ENCODE peak calls at places on chromosomes 13 and 19, in ten cellular contexts. One of them, this sample, is unnamed.

GRCh38 chr13:100275746-100276145 is 186.9 kb downstream of the PCCA start:
- DNase-seq in T-helper 1 cell: no peak
- DNase-seq in tibial nerve: no peak
- DNase-seq in ascending aorta: no peak
- DNase-seq in frontal cortex: no peak
- DNase-seq in MCF 10A: peak
- DNase-seq in stimulated activated CD8-positive, alpha-beta memory T cell treated with anti-CD3 and anti-CD28 coated beads, Interleukin-2, amount 100 ng/mL, for 48 hours: no peak
- DNase-seq in tibial artery: no peak
- DNase-seq in mesothelial cell of epicardium: no peak
- DNase-seq in Ammon's horn: no peak
- DNase-seq in this sample: no peak

GRCh38 chr19:41422456-41422855 is 4.7 kb downstream of the B3GNT8 start:
- DNase-seq in tibial artery: no peak
- DNase-seq in frontal cortex: no peak
- DNase-seq in tibial nerve: no peak
- DNase-seq in MCF 10A: no peak
- DNase-seq in Ammon's horn: no peak
- DNase-seq in ascending aorta: no peak
- DNase-seq in stimulated activated CD8-positive, alpha-beta memory T cell treated with anti-CD3 and anti-CD28 coated beads, Interleukin-2, amount 100 ng/mL, for 48 hours: no peak
- DNase-seq in T-helper 1 cell: no peak
- DNase-seq in mesothelial cell of epicardium: no peak
- DNase-seq in this sample: no peak

GRCh38 chr13:112322562-112322961 is 53.6 kb upstream of the SPACA7 start:
- DNase-seq in MCF 10A: no peak
- DNase-seq in mesothelial cell of epicardium: no peak
- DNase-seq in Ammon's horn: no peak
- DNase-seq in stimulated activated CD8-positive, alpha-beta memory T cell treated with anti-CD3 and anti-CD28 coated beads, Interleukin-2, amount 100 ng/mL, for 48 hours: no peak
- DNase-seq in T-helper 1 cell: no peak
- DNase-seq in ascending aorta: no peak
- DNase-seq in tibial nerve: no peak
- DNase-seq in tibial artery: no peak
- DNase-seq in frontal cortex: no peak
- DNase-seq in this sample: no peak

GRCh38 chr19:44757057-44757734 is 8.7 kb downstream of the BCL3 start:
- DNase-seq in stimulated activated CD8-positive, alpha-beta memory T cell treated with anti-CD3 and anti-CD28 coated beads, Interleukin-2, amount 100 ng/mL, for 48 hours: no peak
- DNase-seq in frontal cortex: peak
- DNase-seq in tibial artery: peak
- DNase-seq in MCF 10A: no peak
- DNase-seq in mesothelial cell of epicardium: peak
- DNase-seq in T-helper 1 cell: no peak
- DNase-seq in tibial nerve: peak
- DNase-seq in Ammon's horn: peak
- DNase-seq in ascending aorta: peak
- DNase-seq in this sample: no peak

GRCh38 chr19:29573486-29573885 is 32.6 kb upstream of the POP4 start:
- DNase-seq in mesothelial cell of epicardium: no peak
- DNase-seq in MCF 10A: no peak
- DNase-seq in tibial nerve: no peak
- DNase-seq in frontal cortex: no peak
- DNase-seq in ascending aorta: no peak
- DNase-seq in stimulated activated CD8-positive, alpha-beta memory T cell treated with anti-CD3 and anti-CD28 coated beads, Interleukin-2, amount 100 ng/mL, for 48 hours: no peak
- DNase-seq in Ammon's horn: no peak
- DNase-seq in T-helper 1 cell: no peak
- DNase-seq in tibial artery: no peak
- DNase-seq in this sample: no peak

GRCh38 chr19:7010722-7011593 is 10.3 kb downstream of the MBD3L2B start:
- DNase-seq in frontal cortex: no peak
- DNase-seq in stimulated activated CD8-positive, alpha-beta memory T cell treated with anti-CD3 and anti-CD28 coated beads, Interleukin-2, amount 100 ng/mL, for 48 hours: no peak
- DNase-seq in ascending aorta: no peak
- DNase-seq in MCF 10A: no peak
- DNase-seq in mesothelial cell of epicardium: no peak
- DNase-seq in tibial artery: no peak
- DNase-seq in tibial nerve: no peak
- DNase-seq in T-helper 1 cell: no peak
- DNase-seq in Ammon's horn: no peak
- DNase-seq in this sample: no peak

GRCh38 chr19:46186101-46186716 is 38.2 kb downstream of the IGFL2 start:
- DNase-seq in T-helper 1 cell: no peak
- DNase-seq in tibial artery: no peak
- DNase-seq in ascending aorta: no peak
- DNase-seq in tibial nerve: no peak
- DNase-seq in frontal cortex: no peak
- DNase-seq in MCF 10A: no peak
- DNase-seq in mesothelial cell of epicardium: no peak
- DNase-seq in Ammon's horn: no peak
- DNase-seq in stimulated activated CD8-positive, alpha-beta memory T cell treated with anti-CD3 and anti-CD28 coated beads, Interleukin-2, amount 100 ng/mL, for 48 hours: no peak
- DNase-seq in this sample: no peak

GRCh38 chr19:19463348-19464117 is 51.8 kb downstream of the TSSK6 start:
- DNase-seq in mesothelial cell of epicardium: no peak
- DNase-seq in ascending aorta: peak
- DNase-seq in T-helper 1 cell: no peak
- DNase-seq in MCF 10A: no peak
- DNase-seq in stimulated activated CD8-positive, alpha-beta memory T cell treated with anti-CD3 and anti-CD28 coated beads, Interleukin-2, amount 100 ng/mL, for 48 hours: no peak
- DNase-seq in tibial nerve: no peak
- DNase-seq in tibial artery: no peak
- DNase-seq in Ammon's horn: no peak
- DNase-seq in frontal cortex: no peak
- DNase-seq in this sample: no peak

GRCh38 chr13:27113436-27113835 is 58.2 kb downstream of the USP12 start:
- DNase-seq in ascending aorta: no peak
- DNase-seq in mesothelial cell of epicardium: no peak
- DNase-seq in MCF 10A: no peak
- DNase-seq in T-helper 1 cell: no peak
- DNase-seq in Ammon's horn: no peak
- DNase-seq in stimulated activated CD8-positive, alpha-beta memory T cell treated with anti-CD3 and anti-CD28 coated beads, Interleukin-2, amount 100 ng/mL, for 48 hours: no peak
- DNase-seq in tibial nerve: no peak
- DNase-seq in frontal cortex: no peak
- DNase-seq in tibial artery: no peak
- DNase-seq in this sample: no peak

GRCh38 chr13:38577048-38577447 is 109.8 kb upstream of the FREM2 start:
- DNase-seq in tibial artery: no peak
- DNase-seq in mesothelial cell of epicardium: no peak
- DNase-seq in frontal cortex: no peak
- DNase-seq in stimulated activated CD8-positive, alpha-beta memory T cell treated with anti-CD3 and anti-CD28 coated beads, Interleukin-2, amount 100 ng/mL, for 48 hours: no peak
- DNase-seq in T-helper 1 cell: no peak
- DNase-seq in ascending aorta: no peak
- DNase-seq in MCF 10A: peak
- DNase-seq in Ammon's horn: no peak
- DNase-seq in tibial nerve: no peak
- DNase-seq in this sample: no peak

GRCh38 chr19:17055636-17056035 is 19.6 kb downstream of the HAUS8 start:
- DNase-seq in tibial artery: no peak
- DNase-seq in ascending aorta: no peak
- DNase-seq in Ammon's horn: no peak
- DNase-seq in mesothelial cell of epicardium: no peak
- DNase-seq in tibial nerve: no peak
- DNase-seq in frontal cortex: no peak
- DNase-seq in T-helper 1 cell: no peak
- DNase-seq in stimulated activated CD8-positive, alpha-beta memory T cell treated with anti-CD3 and anti-CD28 coated beads, Interleukin-2, amount 100 ng/mL, for 48 hours: no peak
- DNase-seq in MCF 10A: no peak
- DNase-seq in this sample: no peak

GRCh38 chr19:19525611-19526380 is 2.9 kb upstream of the YJEFN3 start:
- DNase-seq in ascending aorta: no peak
- DNase-seq in MCF 10A: no peak
- DNase-seq in T-helper 1 cell: no peak
- DNase-seq in tibial artery: no peak
- DNase-seq in stimulated activated CD8-positive, alpha-beta memory T cell treated with anti-CD3 and anti-CD28 coated beads, Interleukin-2, amount 100 ng/mL, for 48 hours: no peak
- DNase-seq in mesothelial cell of epicardium: no peak
- DNase-seq in tibial nerve: no peak
- DNase-seq in frontal cortex: no peak
- DNase-seq in Ammon's horn: no peak
- DNase-seq in this sample: no peak

GRCh38 chr19:947707-948533 is 22.1 kb downstream of the ARID3A start:
- DNase-seq in T-helper 1 cell: no peak
- DNase-seq in tibial artery: peak
- DNase-seq in MCF 10A: no peak
- DNase-seq in Ammon's horn: peak
- DNase-seq in tibial nerve: peak
- DNase-seq in stimulated activated CD8-positive, alpha-beta memory T cell treated with anti-CD3 and anti-CD28 coated beads, Interleukin-2, amount 100 ng/mL, for 48 hours: no peak
- DNase-seq in frontal cortex: no peak
- DNase-seq in ascending aorta: peak
- DNase-seq in mesothelial cell of epicardium: no peak
- DNase-seq in this sample: no peak

GRCh38 chr19:30339624-30340525 is 32.3 kb upstream of the ZNF536 start:
- DNase-seq in mesothelial cell of epicardium: no peak
- DNase-seq in MCF 10A: no peak
- DNase-seq in tibial artery: peak
- DNase-seq in ascending aorta: no peak
- DNase-seq in stimulated activated CD8-positive, alpha-beta memory T cell treated with anti-CD3 and anti-CD28 coated beads, Interleukin-2, amount 100 ng/mL, for 48 hours: no peak
- DNase-seq in Ammon's horn: no peak
- DNase-seq in T-helper 1 cell: no peak
- DNase-seq in frontal cortex: no peak
- DNase-seq in tibial nerve: no peak
- DNase-seq in this sample: no peak

GRCh38 chr19:38657633-38658222 is 10.3 kb downstream of the ACTN4 start:
- DNase-seq in tibial artery: no peak
- DNase-seq in MCF 10A: peak
- DNase-seq in ascending aorta: no peak
- DNase-seq in frontal cortex: no peak
- DNase-seq in Ammon's horn: no peak
- DNase-seq in mesothelial cell of epicardium: no peak
- DNase-seq in tibial nerve: no peak
- DNase-seq in stimulated activated CD8-positive, alpha-beta memory T cell treated with anti-CD3 and anti-CD28 coated beads, Interleukin-2, amount 100 ng/mL, for 48 hours: no peak
- DNase-seq in T-helper 1 cell: no peak
- DNase-seq in this sample: no peak

GRCh38 chr13:113158946-113159345 is 498 bp downstream of the PROZ start:
- DNase-seq in mesothelial cell of epicardium: no peak
- DNase-seq in MCF 10A: no peak
- DNase-seq in ascending aorta: no peak
- DNase-seq in tibial nerve: no peak
- DNase-seq in frontal cortex: no peak
- DNase-seq in tibial artery: no peak
- DNase-seq in Ammon's horn: no peak
- DNase-seq in stimulated activated CD8-positive, alpha-beta memory T cell treated with anti-CD3 and anti-CD28 coated beads, Interleukin-2, amount 100 ng/mL, for 48 hours: no peak
- DNase-seq in T-helper 1 cell: no peak
- DNase-seq in this sample: no peak